ENCODE peak calls at places on chromosomes 11 and 22, in seven cellular contexts. One of them, this sample, is unnamed.

GRCh38 chr11:27720277-27720830 is 20.1 kb upstream of the BDNF start:
- DNase-seq in prostate gland: no peak
- DNase-seq in T-cell: no peak
- DNase-seq in AG20443: peak; percentile 71
- DNase-seq in AG10803: no peak
- DNase-seq in activated CD8-positive, alpha-beta memory T cell treated with anti-CD3 and anti-CD28 coated beads for 1 hour: no peak
- DNase-seq in cardiac fibroblast: peak; percentile 67
- DNase-seq in this sample: no peak

GRCh38 chr22:45051419-45051818 is 41.6 kb upstream of the PHF21B start:
- DNase-seq in T-cell: no peak
- DNase-seq in activated CD8-positive, alpha-beta memory T cell treated with anti-CD3 and anti-CD28 coated beads for 1 hour: no peak
- DNase-seq in AG10803: no peak
- DNase-seq in prostate gland: no peak
- DNase-seq in AG20443: no peak
- DNase-seq in cardiac fibroblast: no peak
- DNase-seq in this sample: no peak

GRCh38 chr11:47269829-47270305 is at the start of gene MADD:
- DNase-seq in AG20443: peak; percentile 98
- DNase-seq in activated CD8-positive, alpha-beta memory T cell treated with anti-CD3 and anti-CD28 coated beads for 1 hour: peak; percentile 90
- DNase-seq in cardiac fibroblast: peak; percentile 79
- DNase-seq in prostate gland: peak; percentile 70
- DNase-seq in T-cell: peak; percentile 92
- DNase-seq in AG10803: peak; percentile 78
- DNase-seq in this sample: peak; percentile 86

GRCh38 chr11:128379587-128380279 is 207.6 kb downstream of the ETS1 start:
- DNase-seq in AG10803: no peak
- DNase-seq in activated CD8-positive, alpha-beta memory T cell treated with anti-CD3 and anti-CD28 coated beads for 1 hour: no peak
- DNase-seq in AG20443: no peak
- DNase-seq in cardiac fibroblast: no peak
- DNase-seq in prostate gland: no peak
- DNase-seq in T-cell: peak; percentile 6
- DNase-seq in this sample: no peak

GRCh38 chr22:37043828-37044538 is 7.6 kb upstream of the KCTD17 start:
- DNase-seq in T-cell: peak; percentile 19
- DNase-seq in activated CD8-positive, alpha-beta memory T cell treated with anti-CD3 and anti-CD28 coated beads for 1 hour: no peak
- DNase-seq in cardiac fibroblast: peak; percentile 61
- DNase-seq in prostate gland: peak; percentile 76
- DNase-seq in AG10803: peak; percentile 25
- DNase-seq in AG20443: peak; percentile 51
- DNase-seq in this sample: no peak

GRCh38 chr11:74493816-74494630 is 499 bp upstream of the LIPT2 start:
- DNase-seq in cardiac fibroblast: peak; percentile 79
- DNase-seq in T-cell: no peak
- DNase-seq in AG10803: peak; percentile 33
- DNase-seq in AG20443: peak; percentile 81
- DNase-seq in activated CD8-positive, alpha-beta memory T cell treated with anti-CD3 and anti-CD28 coated beads for 1 hour: no peak
- DNase-seq in prostate gland: no peak
- DNase-seq in this sample: peak; percentile 89

GRCh38 chr22:45031629-45032403 is 22.0 kb upstream of the PHF21B start:
- DNase-seq in cardiac fibroblast: no peak
- DNase-seq in prostate gland: no peak
- DNase-seq in T-cell: no peak
- DNase-seq in AG20443: no peak
- DNase-seq in activated CD8-positive, alpha-beta memory T cell treated with anti-CD3 and anti-CD28 coated beads for 1 hour: no peak
- DNase-seq in AG10803: no peak
- DNase-seq in this sample: no peak

GRCh38 chr22:28658448-28658847 is 21.2 kb downstream of the TTC28 start:
- DNase-seq in AG20443: no peak
- DNase-seq in prostate gland: no peak
- DNase-seq in activated CD8-positive, alpha-beta memory T cell treated with anti-CD3 and anti-CD28 coated beads for 1 hour: no peak
- DNase-seq in T-cell: no peak
- DNase-seq in cardiac fibroblast: no peak
- DNase-seq in AG10803: no peak
- DNase-seq in this sample: no peak

GRCh38 chr11:57126766-57127400 is 54.9 kb upstream of the LRRC55 start:
- DNase-seq in cardiac fibroblast: no peak
- DNase-seq in AG20443: no peak
- DNase-seq in activated CD8-positive, alpha-beta memory T cell treated with anti-CD3 and anti-CD28 coated beads for 1 hour: no peak
- DNase-seq in T-cell: no peak
- DNase-seq in AG10803: no peak
- DNase-seq in prostate gland: no peak
- DNase-seq in this sample: no peak

GRCh38 chr22:16806401-16806800 is 18.8 kb downstream of the XKR3 start:
- DNase-seq in AG20443: no peak
- DNase-seq in T-cell: no peak
- DNase-seq in prostate gland: no peak
- DNase-seq in AG10803: no peak
- DNase-seq in activated CD8-positive, alpha-beta memory T cell treated with anti-CD3 and anti-CD28 coated beads for 1 hour: no peak
- DNase-seq in cardiac fibroblast: no peak
- DNase-seq in this sample: no peak

GRCh38 chr11:119316017-119316728 is 757 bp downstream of the MCAM start:
- DNase-seq in cardiac fibroblast: no peak
- DNase-seq in prostate gland: no peak
- DNase-seq in AG10803: no peak
- DNase-seq in AG20443: no peak
- DNase-seq in T-cell: no peak
- DNase-seq in activated CD8-positive, alpha-beta memory T cell treated with anti-CD3 and anti-CD28 coated beads for 1 hour: no peak
- DNase-seq in this sample: peak; percentile 66

GRCh38 chr11:102655547-102655946 is 30.4 kb upstream of the MMP20 start:
- DNase-seq in prostate gland: no peak
- DNase-seq in activated CD8-positive, alpha-beta memory T cell treated with anti-CD3 and anti-CD28 coated beads for 1 hour: no peak
- DNase-seq in AG10803: no peak
- DNase-seq in AG20443: no peak
- DNase-seq in T-cell: no peak
- DNase-seq in cardiac fibroblast: no peak
- DNase-seq in this sample: no peak

GRCh38 chr11:130106381-130106780 is 36.7 kb downstream of the APLP2 start:
- DNase-seq in T-cell: no peak
- DNase-seq in activated CD8-positive, alpha-beta memory T cell treated with anti-CD3 and anti-CD28 coated beads for 1 hour: no peak
- DNase-seq in prostate gland: no peak
- DNase-seq in AG20443: no peak
- DNase-seq in AG10803: no peak
- DNase-seq in cardiac fibroblast: no peak
- DNase-seq in this sample: no peak

GRCh38 chr11:69385832-69386415 is 92.0 kb downstream of the MYEOV start:
- DNase-seq in prostate gland: no peak
- DNase-seq in T-cell: no peak
- DNase-seq in activated CD8-positive, alpha-beta memory T cell treated with anti-CD3 and anti-CD28 coated beads for 1 hour: no peak
- DNase-seq in AG10803: no peak
- DNase-seq in AG20443: no peak
- DNase-seq in cardiac fibroblast: no peak
- DNase-seq in this sample: no peak

GRCh38 chr11:69444381-69445130 is 36.9 kb upstream of the LINC01488 start:
- DNase-seq in T-cell: no peak
- DNase-seq in prostate gland: peak; percentile 91
- DNase-seq in cardiac fibroblast: peak; percentile 97
- DNase-seq in activated CD8-positive, alpha-beta memory T cell treated with anti-CD3 and anti-CD28 coated beads for 1 hour: no peak
- DNase-seq in AG10803: peak; percentile 98
- DNase-seq in AG20443: peak; percentile 84
- DNase-seq in this sample: no peak

GRCh38 chr11:91173701-91174100 is 950.9 kb upstream of the CHORDC1 start:
- DNase-seq in AG20443: no peak
- DNase-seq in cardiac fibroblast: peak; percentile 74
- DNase-seq in prostate gland: no peak
- DNase-seq in AG10803: no peak
- DNase-seq in T-cell: no peak
- DNase-seq in activated CD8-positive, alpha-beta memory T cell treated with anti-CD3 and anti-CD28 coated beads for 1 hour: no peak
- DNase-seq in this sample: no peak

GRCh38 chr11:125062931-125063428 is at the start of gene SLC37A2:
- DNase-seq in activated CD8-positive, alpha-beta memory T cell treated with anti-CD3 and anti-CD28 coated beads for 1 hour: peak; percentile 11
- DNase-seq in T-cell: peak; percentile 26
- DNase-seq in AG10803: peak; percentile 53
- DNase-seq in cardiac fibroblast: peak; percentile 54
- DNase-seq in prostate gland: peak; percentile 52
- DNase-seq in AG20443: peak; percentile 95
- DNase-seq in this sample: peak; percentile 26

GRCh38 chr11:112225753-112226061 is 521 bp upstream of the PTS start:
- DNase-seq in prostate gland: no peak
- DNase-seq in T-cell: no peak
- DNase-seq in AG10803: peak; percentile 70
- DNase-seq in AG20443: peak; percentile 75
- DNase-seq in activated CD8-positive, alpha-beta memory T cell treated with anti-CD3 and anti-CD28 coated beads for 1 hour: peak; percentile 2
- DNase-seq in cardiac fibroblast: peak; percentile 85
- DNase-seq in this sample: no peak

GRCh38 chr11:2542406-2542805 is 97.6 kb downstream of the KCNQ1 start:
- DNase-seq in AG20443: no peak
- DNase-seq in prostate gland: no peak
- DNase-seq in activated CD8-positive, alpha-beta memory T cell treated with anti-CD3 and anti-CD28 coated beads for 1 hour: no peak
- DNase-seq in AG10803: no peak
- DNase-seq in cardiac fibroblast: no peak
- DNase-seq in T-cell: no peak
- DNase-seq in this sample: no peak

GRCh38 chr22:44442856-44443595 is 55.0 kb downstream of the RTL6 start:
- DNase-seq in activated CD8-positive, alpha-beta memory T cell treated with anti-CD3 and anti-CD28 coated beads for 1 hour: no peak
- DNase-seq in prostate gland: no peak
- DNase-seq in AG10803: no peak
- DNase-seq in cardiac fibroblast: no peak
- DNase-seq in T-cell: no peak
- DNase-seq in AG20443: no peak
- DNase-seq in this sample: no peak

GRCh38 chr22:36493690-36494110 is 12.3 kb upstream of the TXN2 start:
- DNase-seq in prostate gland: no peak
- DNase-seq in activated CD8-positive, alpha-beta memory T cell treated with anti-CD3 and anti-CD28 coated beads for 1 hour: no peak
- DNase-seq in AG20443: no peak
- DNase-seq in T-cell: no peak
- DNase-seq in cardiac fibroblast: no peak
- DNase-seq in AG10803: no peak
- DNase-seq in this sample: no peak

GRCh38 chr11:78459738-78460137 is 42.1 kb upstream of the GAB2 start:
- DNase-seq in activated CD8-positive, alpha-beta memory T cell treated with anti-CD3 and anti-CD28 coated beads for 1 hour: no peak
- DNase-seq in T-cell: no peak
- DNase-seq in AG20443: no peak
- DNase-seq in cardiac fibroblast: no peak
- DNase-seq in prostate gland: no peak
- DNase-seq in AG10803: no peak
- DNase-seq in this sample: no peak

GRCh38 chr22:30605449-30606110 is 1.4 kb upstream of the TCN2 start:
- DNase-seq in prostate gland: peak; percentile 21
- DNase-seq in AG10803: peak; percentile 39
- DNase-seq in cardiac fibroblast: peak; percentile 71
- DNase-seq in activated CD8-positive, alpha-beta memory T cell treated with anti-CD3 and anti-CD28 coated beads for 1 hour: no peak
- DNase-seq in AG20443: peak; percentile 71
- DNase-seq in T-cell: peak; percentile 21
- DNase-seq in this sample: peak; percentile 2

GRCh38 chr11:102007567-102008437 is 39.4 kb upstream of the CFAP300 start:
- DNase-seq in T-cell: no peak
- DNase-seq in cardiac fibroblast: peak; percentile 71
- DNase-seq in AG10803: peak; percentile 57
- DNase-seq in prostate gland: peak; percentile 42
- DNase-seq in activated CD8-positive, alpha-beta memory T cell treated with anti-CD3 and anti-CD28 coated beads for 1 hour: no peak
- DNase-seq in AG20443: peak; percentile 21
- DNase-seq in this sample: peak; percentile 24

GRCh38 chr11:92384316-92384715 is 159.7 kb downstream of the FAT3 start:
- DNase-seq in T-cell: no peak
- DNase-seq in activated CD8-positive, alpha-beta memory T cell treated with anti-CD3 and anti-CD28 coated beads for 1 hour: no peak
- DNase-seq in AG10803: peak; percentile 37
- DNase-seq in cardiac fibroblast: peak; percentile 74
- DNase-seq in AG20443: no peak
- DNase-seq in prostate gland: no peak
- DNase-seq in this sample: no peak

GRCh38 chr11:116871248-116871647 is 33.8 kb upstream of the APOA1 start:
- DNase-seq in AG10803: peak; percentile 96
- DNase-seq in cardiac fibroblast: peak; percentile 92
- DNase-seq in activated CD8-positive, alpha-beta memory T cell treated with anti-CD3 and anti-CD28 coated beads for 1 hour: no peak
- DNase-seq in prostate gland: no peak
- DNase-seq in T-cell: no peak
- DNase-seq in AG20443: peak; percentile 89
- DNase-seq in this sample: no peak

GRCh38 chr11:125110506-125110905 is 920 bp downstream of the TMEM218 start:
- DNase-seq in activated CD8-positive, alpha-beta memory T cell treated with anti-CD3 and anti-CD28 coated beads for 1 hour: no peak
- DNase-seq in AG20443: no peak
- DNase-seq in AG10803: no peak
- DNase-seq in T-cell: no peak
- DNase-seq in cardiac fibroblast: peak; percentile 11
- DNase-seq in prostate gland: no peak
- DNase-seq in this sample: peak; percentile 24

GRCh38 chr22:48746789-48747425 is 1080.8 kb downstream of the BRD1 start:
- DNase-seq in cardiac fibroblast: no peak
- DNase-seq in AG20443: no peak
- DNase-seq in T-cell: no peak
- DNase-seq in activated CD8-positive, alpha-beta memory T cell treated with anti-CD3 and anti-CD28 coated beads for 1 hour: no peak
- DNase-seq in AG10803: no peak
- DNase-seq in prostate gland: peak; percentile 2
- DNase-seq in this sample: no peak

GRCh38 chr11:107157146-107157808 is 139.0 kb upstream of the GUCY1A2 start:
- DNase-seq in cardiac fibroblast: no peak
- DNase-seq in T-cell: no peak
- DNase-seq in prostate gland: no peak
- DNase-seq in activated CD8-positive, alpha-beta memory T cell treated with anti-CD3 and anti-CD28 coated beads for 1 hour: no peak
- DNase-seq in AG10803: no peak
- DNase-seq in AG20443: no peak
- DNase-seq in this sample: no peak

GRCh38 chr11:12704049-12704448 is 29.8 kb downstream of the TEAD1 start:
- DNase-seq in prostate gland: no peak
- DNase-seq in AG10803: no peak
- DNase-seq in cardiac fibroblast: peak; percentile 76
- DNase-seq in AG20443: no peak
- DNase-seq in T-cell: no peak
- DNase-seq in activated CD8-positive, alpha-beta memory T cell treated with anti-CD3 and anti-CD28 coated beads for 1 hour: no peak
- DNase-seq in this sample: no peak

GRCh38 chr11:47469411-47470179 is 20.7 kb upstream of the RAPSN start:
- DNase-seq in cardiac fibroblast: no peak
- DNase-seq in activated CD8-positive, alpha-beta memory T cell treated with anti-CD3 and anti-CD28 coated beads for 1 hour: no peak
- DNase-seq in prostate gland: no peak
- DNase-seq in AG20443: no peak
- DNase-seq in AG10803: peak; percentile 21
- DNase-seq in T-cell: no peak
- DNase-seq in this sample: no peak

GRCh38 chr11:125517116-125517804 is 21.2 kb upstream of the FEZ1 start:
- DNase-seq in T-cell: no peak
- DNase-seq in prostate gland: no peak
- DNase-seq in AG10803: peak; percentile 74
- DNase-seq in cardiac fibroblast: peak; percentile 79
- DNase-seq in AG20443: peak; percentile 64
- DNase-seq in activated CD8-positive, alpha-beta memory T cell treated with anti-CD3 and anti-CD28 coated beads for 1 hour: no peak
- DNase-seq in this sample: peak; percentile 79

GRCh38 chr11:66318576-66318970 is 1.7 kb upstream of the CD248 start:
- DNase-seq in prostate gland: no peak
- DNase-seq in AG20443: no peak
- DNase-seq in activated CD8-positive, alpha-beta memory T cell treated with anti-CD3 and anti-CD28 coated beads for 1 hour: no peak
- DNase-seq in T-cell: no peak
- DNase-seq in AG10803: no peak
- DNase-seq in cardiac fibroblast: no peak
- DNase-seq in this sample: no peak

GRCh38 chr11:33716236-33716635 is 15.6 kb upstream of the C11orf91 start:
- DNase-seq in T-cell: no peak
- DNase-seq in activated CD8-positive, alpha-beta memory T cell treated with anti-CD3 and anti-CD28 coated beads for 1 hour: no peak
- DNase-seq in AG20443: peak; percentile 13
- DNase-seq in prostate gland: no peak
- DNase-seq in AG10803: peak; percentile 46
- DNase-seq in cardiac fibroblast: peak; percentile 65
- DNase-seq in this sample: no peak